ENCODE peak calls at places on chromosomes 5 and 9, in six cellular contexts. D is Calu3, G is IMR-90, C is EL, W is suprapubic skin, M is left ventricle myocardium inferior. A is an unnamed sample.

GRCh38 chr5:158384535-158385421 is 525.8 kb upstream of the CLINT1 start:
- DNase-seq in D (no peak), W (no peak), M (no peak), G (peak), C (peak), A (peak)

GRCh38 chr9:137331929-137332328 is 29.9 kb upstream of the NRARP start:
- DNase-seq in W (no peak), G (no peak), C (no peak), M (no peak), D (no peak), A (no peak)

GRCh38 chr5:139964994-139965565 is 78.0 kb downstream of the NRG2 start:
- DNase-seq in M (no peak), C (no peak), D (no peak), W (peak), G (no peak), A (no peak)

GRCh38 chr5:102911973-102912372 is 156.9 kb downstream of the PAM start:
- DNase-seq in G (peak), D (no peak), M (no peak), W (no peak), C (peak), A (peak)

GRCh38 chr9:27247756-27248155 is 49.2 kb downstream of the EQTN start:
- DNase-seq in M (no peak), D (peak), C (peak), W (no peak), G (peak), A (peak)

GRCh38 chr9:113462781-113463286 is 693 bp upstream of the RGS3 start:
- DNase-seq in C (no peak), M (no peak), W (no peak), G (no peak), D (no peak), A (no peak)

GRCh38 chr9:85347541-85347940 is 394.2 kb downstream of the AGTPBP1 start:
- DNase-seq in D (no peak), W (no peak), G (no peak), M (no peak), C (no peak), A (no peak)

GRCh38 chr5:1983919-1984695 is 101.4 kb upstream of the IRX4 start:
- DNase-seq in M (no peak), D (no peak), W (peak), C (no peak), G (no peak), A (no peak)

GRCh38 chr9:34458967-34459355 is 356 bp downstream of the DNAI1 start:
- DNase-seq in C (no peak), G (no peak), M (no peak), D (no peak), W (no peak), A (no peak)

GRCh38 chr5:177984565-177985166 is 11.4 kb downstream of the PROP1 start:
- DNase-seq in W (no peak), C (no peak), G (no peak), M (no peak), D (no peak), A (no peak)

GRCh38 chr5:141431286-141431685 is 979 bp downstream of the PCDHGA12 start:
- DNase-seq in D (no peak), C (no peak), W (no peak), G (no peak), M (no peak), A (no peak)

GRCh38 chr9:98610196-98610595 is 98.5 kb downstream of the GABBR2 start:
- DNase-seq in D (no peak), M (no peak), C (no peak), W (no peak), G (peak), A (no peak)

GRCh38 chr5:160508780-160509361 is 87.2 kb downstream of the PTTG1 start:
- DNase-seq in D (peak), C (peak), M (no peak), W (no peak), G (peak), A (peak)

GRCh38 chr9:136052433-136052880 is 42.6 kb downstream of the NACC2 start:
- DNase-seq in D (peak), C (peak), M (no peak), W (no peak), G (no peak), A (no peak)